ENCODE peak calls at places on chromosomes 6 and 20, in eight cellular contexts. Y is psoas muscle, A is H1, O is gastrocnemius medialis, K is HCT116, E is PC-3, F is SK-N-SH, R is stomach. N is an unnamed sample. For H3K4me1 and H3K27me3, the result is how much of the 10 kb centered on the place peaks cover.

GRCh38 chr6:113782641-113783040 is 74.5 kb upstream of the MARCKS start:
- DNase-seq in Y (no peak), A (no peak), O (no peak), K (no peak), E (no peak), F (no peak), R (no peak), N (no peak)

GRCh38 chr6:161094904-161095440 is 103.4 kb downstream of the MAP3K4 start:
- DNase-seq in Y (no peak), A (no peak), O (no peak), K (no peak), E (peak), F (no peak), R (no peak), N (no peak)

GRCh38 chr6:8570241-8570924 is 135.0 kb upstream of the SLC35B3 start:
- DNase-seq in Y (no peak), A (no peak), O (no peak), K (no peak), E (no peak), F (no peak), R (no peak), N (no peak)

GRCh38 chr20:46299078-46299477 is 9.2 kb downstream of the CDH22 start:
- DNase-seq in Y (no peak), A (no peak), O (no peak), K (no peak), E (no peak), F (no peak), R (peak), N (no peak)

GRCh38 chr6:153858529-153858928 is 180.5 kb upstream of the OPRM1 start:
- DNase-seq in Y (no peak), A (no peak), O (no peak), K (no peak), E (no peak), F (no peak), R (no peak), N (no peak)

GRCh38 chr6:4176907-4177306 is 41.5 kb upstream of the ECI2 start:
- DNase-seq in Y (no peak), A (no peak), O (no peak), K (no peak), E (no peak), F (no peak), R (no peak), N (no peak)

GRCh38 chr6:122381494-122382083 is 17.9 kb upstream of the HSF2 start:
- DNase-seq in Y (peak), A (peak), O (peak), K (peak), E (peak), F (peak), R (peak), N (peak)

GRCh38 chr6:3987072-3987471 is 91.9 kb downstream of the FAM217A start:
- DNase-seq in Y (no peak), A (no peak), O (no peak), K (no peak), E (no peak), F (no peak), R (no peak), N (no peak)

GRCh38 chr20:50111120-50111828 is 1.7 kb downstream of the UBE2V1 start:
- DNase-seq in Y (no peak), A (no peak), O (no peak), K (no peak), E (peak), F (no peak), R (no peak), N (no peak)

GRCh38 chr20:8244637-8245036 is 112.6 kb downstream of the PLCB1 start:
- DNase-seq in Y (no peak), A (no peak), O (peak), K (no peak), E (no peak), F (no peak), R (no peak), N (no peak)

GRCh38 chr6:83119742-83120300 is 52.4 kb downstream of the DOP1A start:
- DNase-seq in Y (no peak), A (no peak), O (no peak), K (no peak), E (peak), F (no peak), R (no peak), N (no peak)

GRCh38 chr6:99602519-99603420 is 3.9 kb upstream of the PRDM13 start:
- DNase-seq in Y (no peak), A (no peak), O (no peak), K (no peak), E (no peak), F (peak), R (no peak), N (no peak)
- H3K4me3 ChIP-seq in Y (peak), A (no peak), O (peak), K (no peak), E (no peak), F (peak), R (peak), N (no peak)

DNA sequence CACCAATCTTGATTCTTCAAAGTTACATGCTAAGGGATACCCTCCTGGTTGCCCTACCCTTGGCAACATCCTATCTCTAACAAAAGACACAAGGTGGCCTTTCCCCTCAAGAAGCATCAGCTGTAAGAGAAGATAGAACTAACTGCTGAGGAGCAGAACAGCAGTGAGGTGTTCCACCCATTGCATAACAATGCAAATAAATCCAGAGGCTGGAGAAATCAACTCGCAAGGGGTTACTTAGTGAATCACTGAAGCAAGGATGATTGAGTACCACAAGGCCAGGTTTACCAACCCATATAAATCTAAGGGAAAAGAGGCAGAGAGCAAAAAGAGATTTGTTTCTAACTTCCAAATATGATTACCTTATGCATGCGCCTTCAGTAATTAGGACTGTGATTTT is 36.7 kb downstream of the F13A1 start:
- DNase-seq in Y (no peak), A (no peak), O (no peak), K (no peak), E (no peak), F (no peak), R (no peak), N (no peak)
- H3K4me1 ChIP-seq in Y (under half), A (under half), O (under half), K (under half), E (under half), F (under half), R (under half), N (under half)

DNA sequence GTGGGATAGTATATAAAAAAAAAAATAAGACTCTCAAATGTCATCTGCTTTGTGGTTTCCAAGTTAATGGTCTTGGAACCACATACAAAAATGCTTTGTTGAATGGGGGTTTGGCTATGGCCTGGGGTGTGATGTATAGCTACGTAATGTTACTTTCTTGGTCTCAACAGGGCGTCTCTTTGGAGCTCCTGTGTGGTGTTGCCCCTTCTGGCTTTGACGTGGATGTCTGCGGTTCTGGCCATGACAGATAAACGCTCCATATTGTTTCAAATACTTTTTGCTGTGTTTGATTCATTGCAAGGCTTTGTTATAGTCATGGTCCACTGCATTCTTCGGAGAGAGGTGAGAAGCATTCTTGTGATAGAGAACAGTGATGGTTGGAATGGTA is 457.7 kb downstream of the LMBRD1 start:
- DNase-seq in Y (no peak), A (no peak), O (no peak), K (no peak), E (no peak), F (no peak), R (no peak), N (no peak)
- H3K27me3 ChIP-seq in Y (under half), A (under half), O (under half), K (under half), E (under half), F (under half), R (under half), N (under half)

GRCh38 chr6:96821034-96821433 is 16.2 kb downstream of the GPR63 start:
- DNase-seq in Y (no peak), A (no peak), O (no peak), K (no peak), E (no peak), F (no peak), R (no peak), N (no peak)

GRCh38 chr6:96823743-96824142 is 13.5 kb downstream of the GPR63 start:
- DNase-seq in Y (no peak), A (no peak), O (no peak), K (no peak), E (no peak), F (no peak), R (no peak), N (no peak)

GRCh38 chr6:96832780-96833179 is 4.5 kb downstream of the GPR63 start:
- DNase-seq in Y (no peak), A (no peak), O (no peak), K (no peak), E (no peak), F (no peak), R (no peak), N (no peak)

GRCh38 chr6:96826865-96827264 is 10.4 kb downstream of the GPR63 start:
- DNase-seq in Y (no peak), A (no peak), O (no peak), K (no peak), E (no peak), F (no peak), R (no peak), N (no peak)
- H3K4me3 ChIP-seq in Y (no peak), A (no peak), O (no peak), K (no peak), E (no peak), F (no peak), R (no peak), N (no peak)

GRCh38 chr6:159099311-159099710 is 54.5 kb upstream of the TAGAP start:
- DNase-seq in Y (no peak), A (no peak), O (no peak), K (no peak), E (no peak), F (no peak), R (no peak), N (no peak)

GRCh38 chr6:159102373-159103160 is 57.8 kb upstream of the TAGAP start:
- DNase-seq in Y (no peak), A (no peak), O (no peak), K (no peak), E (no peak), F (no peak), R (no peak), N (no peak)

GRCh38 chr6:159101656-159102055 is 56.9 kb upstream of the TAGAP start:
- DNase-seq in Y (no peak), A (no peak), O (no peak), K (no peak), E (no peak), F (no peak), R (no peak), N (no peak)

GRCh38 chr6:159100011-159100788 is 55.4 kb upstream of the TAGAP start:
- DNase-seq in Y (no peak), A (no peak), O (no peak), K (no peak), E (no peak), F (no peak), R (no peak), N (no peak)

GRCh38 chr6:159100789-159101182 is 56.0 kb upstream of the TAGAP start:
- DNase-seq in Y (no peak), A (no peak), O (no peak), K (no peak), E (no peak), F (no peak), R (no peak), N (no peak)
- H3K4me1 ChIP-seq in Y (under half), A (under half), O (under half), K (under half), E (under half), F (under half), R (under half), N (half or more)

DNA sequence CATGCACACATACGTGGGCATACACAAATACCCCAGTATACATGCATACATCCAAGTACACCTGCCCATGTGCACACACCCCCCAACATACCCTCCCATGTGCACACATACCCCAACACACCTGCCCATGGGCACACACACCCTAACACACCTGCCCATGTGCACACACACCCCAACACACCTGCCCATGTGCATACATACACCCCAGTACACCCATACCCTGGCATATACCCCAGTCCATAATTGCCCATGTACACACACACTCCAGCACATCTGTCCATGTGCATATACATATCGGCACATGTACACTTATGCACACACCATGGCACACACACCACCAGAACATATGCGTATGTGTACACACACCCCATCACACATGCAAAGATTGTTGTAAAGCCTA is 475.2 kb downstream of the PREX1 start:
- DNase-seq in Y (no peak), A (no peak), O (no peak), K (no peak), E (no peak), F (no peak), R (no peak), N (no peak)
- H3K27me3 ChIP-seq in Y (under half), A (under half), O (under half), K (under half), E (half or more), F (under half), R (under half), N (under half)

GRCh38 chr20:47809161-47809560 is 23.9 kb upstream of the SULF2 start:
- DNase-seq in Y (no peak), A (no peak), O (no peak), K (no peak), E (no peak), F (no peak), R (no peak), N (no peak)
- H3K4me3 ChIP-seq in Y (no peak), A (no peak), O (no peak), K (no peak), E (no peak), F (no peak), R (no peak), N (no peak)

N was measured in CD8-positive, alpha-beta memory T cell.